ENCODE peak calls at places on chromosomes 1 and 21, in six cellular contexts. One of them, this sample, is unnamed.

GRCh38 chr1:119988316-119989067 is 81.0 kb downstream of the NOTCH2 start:
- DNase-seq in T follicular helper cell: no peak
- DNase-seq in substantia nigra: no peak
- DNase-seq in IMR-90: peak
- DNase-seq in NCI-H82: no peak
- DNase-seq in MV-4-11: peak
- DNase-seq in this sample: no peak

GRCh38 chr1:79069828-79070227 is 63.3 kb upstream of the ADGRL4 start:
- DNase-seq in IMR-90: no peak
- DNase-seq in T follicular helper cell: no peak
- DNase-seq in MV-4-11: no peak
- DNase-seq in substantia nigra: no peak
- DNase-seq in NCI-H82: no peak
- DNase-seq in this sample: no peak

GRCh38 chr1:37108596-37109188 is 74.4 kb upstream of the GRIK3 start:
- DNase-seq in IMR-90: no peak
- DNase-seq in substantia nigra: no peak
- DNase-seq in MV-4-11: no peak
- DNase-seq in T follicular helper cell: no peak
- DNase-seq in NCI-H82: peak
- DNase-seq in this sample: no peak

GRCh38 chr1:203508463-203508862 is 14.5 kb downstream of the OPTC start:
- DNase-seq in substantia nigra: no peak
- DNase-seq in IMR-90: no peak
- DNase-seq in MV-4-11: no peak
- DNase-seq in T follicular helper cell: no peak
- DNase-seq in NCI-H82: peak
- DNase-seq in this sample: no peak

GRCh38 chr1:218633238-218633948 is 288.3 kb downstream of the TGFB2 start:
- DNase-seq in T follicular helper cell: no peak
- DNase-seq in MV-4-11: no peak
- DNase-seq in NCI-H82: peak
- DNase-seq in substantia nigra: no peak
- DNase-seq in IMR-90: no peak
- DNase-seq in this sample: no peak

GRCh38 chr1:90045853-90046563 is 51.1 kb downstream of the ZNF326 start:
- DNase-seq in IMR-90: peak
- DNase-seq in substantia nigra: no peak
- DNase-seq in MV-4-11: no peak
- DNase-seq in T follicular helper cell: peak
- DNase-seq in NCI-H82: peak
- DNase-seq in this sample: peak

GRCh38 chr1:27940297-27940696 is 5.5 kb downstream of the SMPDL3B start:
- DNase-seq in substantia nigra: peak
- DNase-seq in NCI-H82: peak
- DNase-seq in IMR-90: no peak
- DNase-seq in T follicular helper cell: peak
- DNase-seq in MV-4-11: peak
- DNase-seq in this sample: peak

GRCh38 chr1:16191916-16192545 is 20.4 kb downstream of the ARHGEF19 start:
- DNase-seq in NCI-H82: no peak
- DNase-seq in T follicular helper cell: no peak
- DNase-seq in MV-4-11: no peak
- DNase-seq in substantia nigra: no peak
- DNase-seq in IMR-90: no peak
- DNase-seq in this sample: no peak

GRCh38 chr1:165858364-165858823 is 31.0 kb downstream of the UCK2 start:
- DNase-seq in IMR-90: no peak
- DNase-seq in substantia nigra: no peak
- DNase-seq in T follicular helper cell: no peak
- DNase-seq in MV-4-11: no peak
- DNase-seq in NCI-H82: no peak
- DNase-seq in this sample: no peak

GRCh38 chr1:234629026-234629425 is 19.0 kb upstream of the IRF2BP2 start:
- DNase-seq in MV-4-11: peak
- DNase-seq in IMR-90: no peak
- DNase-seq in T follicular helper cell: no peak
- DNase-seq in NCI-H82: no peak
- DNase-seq in substantia nigra: no peak
- DNase-seq in this sample: no peak

GRCh38 chr21:16633851-16634521 is 878.9 kb upstream of the CXADR start:
- DNase-seq in substantia nigra: no peak
- DNase-seq in NCI-H82: no peak
- DNase-seq in MV-4-11: no peak
- DNase-seq in IMR-90: no peak
- DNase-seq in T follicular helper cell: no peak
- DNase-seq in this sample: no peak

This sample was measured in frontal cortex.